ENCODE peak calls at places on chromosomes 2 and 18, in seven cellular contexts. M, S, H, V, F, J and P are unnamed samples.

GRCh38 chr2:134217924-134218323 is 35.9 kb upstream of the MGAT5 start:
- DNase-seq in M (no peak), S (no peak), H (no peak), V (no peak), F (no peak), J (peak; percentile 33), P (peak; percentile 29)

GRCh38 chr2:22901471-22901870 is 483.5 kb upstream of the KLHL29 start:
- DNase-seq in M (no peak), S (no peak), H (no peak), V (no peak), F (no peak), J (no peak), P (no peak)

GRCh38 chr2:67883316-67884080 is 179.3 kb downstream of the C1D start:
- DNase-seq in M (no peak), S (no peak), H (no peak), V (no peak), F (no peak), J (no peak), P (no peak)

GRCh38 chr18:47996091-47996541 is 65.7 kb upstream of the SMAD2 start:
- DNase-seq in M (no peak), S (no peak), H (no peak), V (no peak), F (no peak), J (no peak), P (no peak)

GRCh38 chr2:125643585-125643984 is 1012.4 kb upstream of the GYPC start:
- DNase-seq in M (no peak), S (no peak), H (no peak), V (no peak), F (no peak), J (no peak), P (peak; percentile 20)

GRCh38 chr18:57657566-57657965 is 35.9 kb upstream of the NARS1 start:
- DNase-seq in M (no peak), S (no peak), H (no peak), V (no peak), F (no peak), J (no peak), P (no peak)

GRCh38 chr18:31563778-31564177 is 27.9 kb upstream of the TTR start:
- DNase-seq in M (no peak), S (no peak), H (no peak), V (no peak), F (peak; percentile 16), J (no peak), P (no peak)

GRCh38 chr2:101809656-101810055 is 112.1 kb downstream of the MAP4K4 start:
- DNase-seq in M (no peak), S (no peak), H (no peak), V (no peak), F (peak; percentile 59), J (peak; percentile 16), P (no peak)

GRCh38 chr2:103789716-103790085 is 1027.9 kb downstream of the TMEM182 start:
- DNase-seq in M (no peak), S (no peak), H (no peak), V (no peak), F (no peak), J (no peak), P (no peak)

GRCh38 chr2:28368417-28368798 is 24.2 kb upstream of the FOSL2 start:
- DNase-seq in M (no peak), S (no peak), H (no peak), V (no peak), F (no peak), J (no peak), P (no peak)

GRCh38 chr18:11393486-11393885 is 215.9 kb upstream of the SLC35G4 start:
- DNase-seq in M (peak; percentile 50), S (no peak), H (no peak), V (peak; percentile 9), F (no peak), J (no peak), P (no peak)

GRCh38 chr2:239590276-239590675 is 189.5 kb upstream of the HDAC4 start:
- DNase-seq in M (no peak), S (no peak), H (no peak), V (no peak), F (no peak), J (no peak), P (no peak)

GRCh38 chr2:237097911-237098702 is 12.4 kb downstream of the COPS8 start:
- DNase-seq in M (no peak), S (no peak), H (no peak), V (no peak), F (peak; percentile 88), J (no peak), P (no peak)

GRCh38 chr2:40168032-40168431 is 283.9 kb downstream of the SLC8A1 start:
- DNase-seq in M (no peak), S (no peak), H (peak; percentile 49), V (no peak), F (no peak), J (no peak), P (no peak)

GRCh38 chr2:45173513-45173912 is 164.3 kb upstream of the SIX2 start:
- DNase-seq in M (no peak), S (no peak), H (peak; percentile 60), V (no peak), F (peak; percentile 90), J (no peak), P (no peak)

GRCh38 chr2:239167011-239167673 is 233.7 kb downstream of the HDAC4 start:
- DNase-seq in M (peak; percentile 7), S (no peak), H (no peak), V (no peak), F (no peak), J (no peak), P (no peak)

GRCh38 chr2:22056621-22057132 is 932.9 kb downstream of the TDRD15 start:
- DNase-seq in M (no peak), S (no peak), H (no peak), V (no peak), F (no peak), J (no peak), P (no peak)

GRCh38 chr18:79637921-79638855 is 41.4 kb upstream of the CTDP1 start:
- DNase-seq in M (no peak), S (no peak), H (no peak), V (peak; percentile 56), F (no peak), J (no peak), P (no peak)

GRCh38 chr2:18993756-18994155 is 364.7 kb downstream of the OSR1 start:
- DNase-seq in M (no peak), S (no peak), H (no peak), V (no peak), F (peak; percentile 22), J (no peak), P (no peak)

DNA sequence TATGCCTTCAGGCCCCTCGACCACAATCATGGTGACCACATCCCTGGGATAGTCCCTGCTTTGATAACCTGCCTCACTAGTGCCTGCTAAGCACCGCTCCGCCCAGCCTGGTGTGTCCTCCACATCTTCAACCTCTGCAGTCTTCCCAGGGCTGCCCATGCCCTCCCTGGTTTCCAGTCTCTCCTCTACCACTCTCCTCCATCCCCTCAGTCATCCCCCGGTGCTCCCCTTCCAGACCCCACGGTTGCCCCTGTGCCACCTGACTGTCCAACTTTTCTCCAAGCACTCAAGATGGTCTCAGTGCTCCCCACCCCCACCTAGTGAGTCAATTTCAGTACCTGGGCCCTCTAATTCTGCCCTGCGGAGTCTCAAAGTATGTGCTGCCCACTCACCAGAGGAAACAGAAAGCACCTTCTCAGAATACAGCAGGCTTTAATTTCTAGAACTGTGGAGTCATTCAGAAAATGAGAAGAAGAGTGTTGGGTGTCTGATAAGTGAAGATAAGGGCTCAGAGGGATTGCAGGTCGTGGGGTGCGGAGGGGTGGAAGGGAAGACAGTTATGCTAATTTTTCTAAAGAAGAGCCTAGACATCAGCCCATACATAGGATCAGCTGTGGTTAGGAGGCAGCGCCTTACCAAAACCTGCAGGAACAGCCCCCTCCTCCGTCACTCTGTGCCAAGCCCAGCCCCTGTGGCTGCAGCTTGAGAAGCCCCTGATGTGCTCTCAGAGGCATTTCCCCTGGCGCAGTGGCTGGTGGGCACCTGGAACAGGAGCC is 53.6 kb upstream of the CAB39 start:
- DNase-seq in M (no peak), S (no peak), H (no peak), V (no peak), F (no peak), J (no peak), P (peak; percentile 86)
- H3K4me3 ChIP-seq in M (no peak overlapping the region), S (no peak overlapping the region), H (no peak overlapping the region), V (no peak overlapping the region), F (no peak overlapping the region), J (no peak overlapping the region), P (peak overlapping the region; percentile 56)

GRCh38 chr2:197851451-197851850 is 47.1 kb downstream of the PLCL1 start:
- DNase-seq in M (no peak), S (no peak), H (no peak), V (peak; percentile 51), F (peak; percentile 7), J (no peak), P (no peak)
- TF ChIP-seq CTCF in M (no peak), S (no peak), H (no peak), V (peak; percentile 85), F (peak; percentile 29), J (peak; percentile 18), P (peak; percentile 41)

GRCh38 chr2:195657634-195658540 is 861 bp downstream of the SLC39A10 start:
- DNase-seq in M (peak; percentile 53), S (peak; percentile 72), H (peak; percentile 27), V (peak; percentile 76), F (peak; percentile 94), J (peak; percentile 87), P (peak; percentile 73)

GRCh38 chr2:195662138-195662537 is 5.1 kb downstream of the SLC39A10 start:
- DNase-seq in M (no peak), S (no peak), H (no peak), V (no peak), F (no peak), J (no peak), P (no peak)

GRCh38 chr2:195658541-195658890 is 1.5 kb downstream of the SLC39A10 start:
- DNase-seq in M (no peak), S (no peak), H (peak; percentile 10), V (no peak), F (peak; percentile 90), J (no peak), P (no peak)

GRCh38 chr2:195659114-195659513 is 2.1 kb downstream of the SLC39A10 start:
- DNase-seq in M (no peak), S (no peak), H (no peak), V (no peak), F (no peak), J (peak; percentile 61), P (no peak)

GRCh38 chr2:195660265-195660890 is 3.4 kb downstream of the SLC39A10 start:
- DNase-seq in M (peak; percentile 21), S (peak; percentile 44), H (peak; percentile 46), V (peak; percentile 91), F (peak; percentile 89), J (peak; percentile 85), P (no peak)
- H3K4me3 ChIP-seq in M (peak overlapping the region; percentile 98), S (no peak overlapping the region), H (no peak overlapping the region), V (no peak overlapping the region), F (peak overlapping the region; percentile 94), J (peak overlapping the region; percentile 93), P (no peak overlapping the region)

GRCh38 chr2:109279243-109279860 is 150.3 kb downstream of the SH3RF3 start:
- DNase-seq in M (no peak), S (no peak), H (no peak), V (peak; percentile 47), F (peak; percentile 34), J (no peak), P (no peak)

GRCh38 chr2:109277414-109277813 is 148.4 kb downstream of the SH3RF3 start:
- DNase-seq in M (no peak), S (no peak), H (no peak), V (no peak), F (no peak), J (no peak), P (no peak)

GRCh38 chr2:109282865-109283264 is 153.9 kb downstream of the SH3RF3 start:
- DNase-seq in M (no peak), S (no peak), H (no peak), V (no peak), F (no peak), J (no peak), P (no peak)

GRCh38 chr2:109282360-109282759 is 153.4 kb downstream of the SH3RF3 start:
- DNase-seq in M (no peak), S (no peak), H (no peak), V (no peak), F (no peak), J (no peak), P (no peak)

GRCh38 chr2:109280804-109281203 is 151.8 kb downstream of the SH3RF3 start:
- DNase-seq in M (no peak), S (no peak), H (no peak), V (no peak), F (no peak), J (no peak), P (no peak)
- TF ChIP-seq CTCF in M (peak; percentile 45), S (no peak), H (no peak), V (peak; percentile 26), F (peak; percentile 24), J (no peak), P (peak; percentile 24)